ENCODE peak calls at places on chromosomes 5 and 9, in four cellular contexts. N is omental fat pad, Y is D721Med, L is tibial artery. W is an unnamed sample.

GRCh38 chr9:7300484-7300883 is 499.1 kb downstream of the DMAC1 start:
- DNase-seq in Y (no peak), N (no peak), L (no peak), W (no peak)

GRCh38 chr5:93794954-93795353 is 53.6 kb upstream of the POU5F2 start:
- DNase-seq in N (no peak), L (no peak), Y (no peak), W (no peak)

GRCh38 chr5:61673007-61673735 is 341.1 kb downstream of the ZSWIM6 start:
- DNase-seq in Y (no peak), L (no peak), N (no peak), W (no peak)

GRCh38 chr5:145362261-145362660 is 472.9 kb downstream of the PRELID2 start:
- DNase-seq in Y (no peak), L (no peak), N (no peak), W (no peak)

GRCh38 chr9:100602302-100602930 is 24.5 kb downstream of the CAVIN4 start:
- DNase-seq in L (no peak), Y (peak), N (no peak), W (no peak)

GRCh38 chr9:95667789-95668188 is 151.0 kb upstream of the PTCH1 start:
- DNase-seq in Y (no peak), L (no peak), N (no peak), W (no peak)

GRCh38 chr9:123062306-123063171 is 29.1 kb downstream of the GPR21 start:
- DNase-seq in N (no peak), L (no peak), Y (no peak), W (no peak)

GRCh38 chr9:94692601-94693000 is 33.9 kb upstream of the AOPEP start:
- DNase-seq in L (no peak), Y (no peak), N (no peak), W (no peak)

GRCh38 chr5:32202394-32202793 is 28.3 kb upstream of the GOLPH3 start:
- DNase-seq in L (no peak), N (no peak), Y (no peak), W (no peak)

GRCh38 chr5:2685651-2686050 is 65.8 kb downstream of the IRX2 start:
- DNase-seq in N (no peak), Y (no peak), L (no peak), W (no peak)

GRCh38 chr5:13408616-13409015 is 535.9 kb downstream of the DNAH5 start:
- DNase-seq in N (no peak), L (no peak), Y (no peak), W (no peak)

GRCh38 chr5:36272136-36272665 is 29.5 kb downstream of the RANBP3L start:
- DNase-seq in Y (no peak), L (no peak), N (no peak), W (no peak)

GRCh38 chr9:123478967-123479602 is 123.1 kb downstream of the CRB2 start:
- DNase-seq in L (peak), Y (no peak), N (no peak), W (no peak)

GRCh38 chr5:159304961-159305595 is 25.2 kb downstream of the IL12B start:
- DNase-seq in N (no peak), L (no peak), Y (no peak), W (no peak)

GRCh38 chr5:127080001-127080478 is 6.7 kb upstream of the C5orf63 start:
- DNase-seq in L (no peak), N (no peak), Y (no peak), W (no peak)

GRCh38 chr5:114782869-114783268 is 386.8 kb downstream of the TRIM36 start:
- DNase-seq in N (no peak), Y (no peak), L (peak), W (no peak)

GRCh38 chr9:119009253-119009652 is 360.0 kb downstream of the BRINP1 start:
- DNase-seq in L (no peak), N (no peak), Y (no peak), W (no peak)

DNA sequence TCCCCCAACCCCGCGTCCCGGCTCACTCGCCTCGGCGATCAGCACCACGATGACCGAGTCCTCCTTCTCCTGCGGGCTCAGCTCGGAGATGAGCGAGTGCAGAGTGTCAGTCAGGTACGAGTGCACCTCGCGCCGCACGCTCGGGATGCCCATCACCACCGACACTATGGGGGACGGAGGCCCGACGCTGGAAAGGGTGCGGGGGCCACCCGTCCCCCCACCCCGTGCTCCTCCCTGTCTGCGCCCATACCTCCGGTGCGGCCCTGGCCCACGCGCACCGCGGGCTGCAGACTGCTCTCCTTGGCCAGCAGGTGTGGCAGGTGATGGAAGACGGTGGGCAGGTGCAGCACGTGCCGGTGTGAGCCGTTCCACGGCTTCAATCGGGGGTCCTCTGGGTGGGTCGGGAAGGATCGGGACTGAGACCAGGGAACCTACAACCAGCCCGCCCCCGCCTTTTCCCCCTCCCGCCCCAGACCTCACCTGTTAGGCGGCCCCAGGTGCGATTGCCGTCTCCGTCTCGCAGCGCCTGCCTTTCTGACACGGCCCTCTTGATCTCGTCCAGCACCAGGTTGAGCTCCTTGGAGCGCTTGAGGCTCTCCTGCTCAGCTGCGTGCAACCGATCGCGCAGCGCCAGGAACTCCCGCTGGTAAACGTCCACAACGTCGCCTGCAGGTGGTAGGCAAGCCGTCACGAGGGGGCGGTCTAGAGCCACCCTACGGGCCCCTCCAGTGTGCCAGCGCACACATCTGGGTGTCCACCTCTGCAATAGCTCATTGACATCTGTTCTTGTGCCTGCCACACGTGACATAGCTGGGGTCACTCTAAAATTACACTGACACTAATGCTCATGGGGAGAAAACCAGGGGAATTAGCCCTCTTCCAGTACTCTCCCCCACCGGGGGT is 5.1 kb downstream of the MGAT4B start:
- DNase-seq in N (no peak), L (peak), Y (no peak), W (peak)
- TF ChIP-seq CTCF in N (no peak), L (peak), Y (peak), W (no peak)

GRCh38 chr5:59037453-59038168 is 454.7 kb downstream of the RAB3C start:
- DNase-seq in Y (no peak), N (no peak), L (no peak), W (no peak)

GRCh38 chr5:59037041-59037440 is 454.2 kb downstream of the RAB3C start:
- DNase-seq in Y (no peak), N (no peak), L (no peak), W (no peak)

GRCh38 chr5:59039296-59040006 is 456.6 kb downstream of the RAB3C start:
- DNase-seq in N (peak), L (peak), Y (no peak), W (peak)

GRCh38 chr5:59039003-59039295 is 456.1 kb downstream of the RAB3C start:
- DNase-seq in L (no peak), N (peak), Y (no peak), W (no peak)

DNA sequence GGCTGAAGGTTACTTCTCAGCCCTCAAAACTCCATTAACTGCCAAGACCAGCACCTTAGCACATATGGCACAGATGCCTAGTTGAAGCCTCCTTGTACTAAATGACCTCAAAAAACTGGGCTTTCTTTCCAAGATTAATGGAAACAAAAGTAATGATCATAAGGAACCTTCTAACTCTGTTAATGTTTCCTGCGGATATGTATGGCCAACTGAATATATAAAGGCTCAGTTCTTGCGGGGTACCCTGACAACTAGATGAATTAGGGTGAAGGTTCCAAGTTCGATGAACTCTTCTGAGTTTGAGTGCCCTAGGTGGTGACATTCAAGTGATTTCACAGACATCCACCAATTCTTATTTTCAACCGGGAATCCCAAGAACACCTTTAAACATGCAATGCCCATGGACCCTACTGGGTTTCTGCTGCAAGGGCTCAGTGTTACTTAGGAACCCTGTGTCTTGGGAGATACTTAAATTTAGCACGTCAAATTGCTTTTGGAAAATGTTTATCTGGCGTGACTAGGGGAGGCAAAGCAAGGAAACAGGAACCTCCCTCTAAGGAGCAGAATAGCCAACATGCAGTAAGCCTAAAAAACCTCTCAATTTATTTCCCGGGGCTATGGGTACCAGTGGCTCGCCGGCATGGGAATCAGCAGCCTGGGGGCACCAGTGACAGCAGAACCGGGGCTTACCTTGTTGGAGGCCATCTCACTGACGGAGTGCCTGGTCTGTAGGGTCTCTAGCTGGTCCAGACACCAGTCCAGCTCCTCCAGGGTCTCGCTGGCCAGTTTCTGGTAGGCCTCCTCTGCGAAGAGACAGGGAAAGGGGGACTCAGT is 455.5 kb downstream of the RAB3C start:
- DNase-seq in L (no peak), N (no peak), Y (no peak), W (no peak)
- TF ChIP-seq CTCF in L (no peak), N (no peak), Y (no peak), W (no peak)

GRCh38 chr9:92142329-92142728 is 27.1 kb upstream of the SPTLC1 start:
- DNase-seq in N (no peak), L (no peak), Y (no peak), W (no peak)

GRCh38 chr9:92138157-92138959 is 23.1 kb upstream of the SPTLC1 start:
- DNase-seq in L (no peak), Y (peak), N (peak), W (peak)

GRCh38 chr9:92140754-92141143 is 25.5 kb upstream of the SPTLC1 start:
- DNase-seq in L (no peak), N (no peak), Y (no peak), W (no peak)

GRCh38 chr9:92140074-92140753 is 25.0 kb upstream of the SPTLC1 start:
- DNase-seq in Y (peak), L (peak), N (peak), W (peak)

GRCh38 chr9:92141144-92142129 is 26.2 kb upstream of the SPTLC1 start:
- DNase-seq in Y (no peak), N (no peak), L (peak), W (peak)
- TF ChIP-seq CTCF in Y (no peak), N (no peak), L (peak), W (no peak)

GRCh38 chr5:139863361-139863760 is 67.8 kb downstream of the PSD2 start:
- DNase-seq in N (no peak), Y (no peak), L (peak), W (no peak)

GRCh38 chr5:139863855-139864558 is 68.4 kb downstream of the PSD2 start:
- DNase-seq in Y (peak), L (peak), N (peak), W (peak)

GRCh38 chr5:139861889-139862207 is 66.2 kb downstream of the PSD2 start:
- DNase-seq in N (no peak), L (no peak), Y (no peak), W (no peak)

GRCh38 chr5:139862313-139862712 is 66.7 kb downstream of the PSD2 start:
- DNase-seq in Y (no peak), L (no peak), N (no peak), W (no peak)

GRCh38 chr5:139862803-139863202 is 67.2 kb downstream of the PSD2 start:
- DNase-seq in N (no peak), Y (no peak), L (no peak), W (no peak)
- TF ChIP-seq CTCF in N (no peak), Y (no peak), L (no peak), W (no peak)

GRCh38 chr9:35490910-35491465 is 1.1 kb downstream of the RUSC2 start:
- DNase-seq in L (no peak), N (no peak), Y (no peak), W (no peak)
- TF ChIP-seq CTCF in L (no peak), N (no peak), Y (no peak), W (no peak)